ENCODE peak calls at places on chromosomes 13 and 19, in five cellular contexts. E, P, Z, U and R are unnamed samples.

GRCh38 chr13:98285317-98285716 is 108.2 kb upstream of the RNF113B start:
- DNase-seq in E (no peak), P (no peak), Z (no peak), U (no peak), R (no peak)

GRCh38 chr13:65597839-65598818 is 1632.0 kb downstream of the PCDH9 start:
- DNase-seq in E (no peak), P (no peak), Z (no peak), U (no peak), R (no peak)

GRCh38 chr13:91348906-91349435 is 1.5 kb downstream of the MIR17HG start:
- DNase-seq in E (peak), P (no peak), Z (peak), U (peak), R (peak)

GRCh38 chr19:15265849-15266248 is 33.6 kb upstream of the EPHX3 start:
- DNase-seq in E (peak), P (no peak), Z (no peak), U (no peak), R (no peak)

GRCh38 chr13:28329395-28330158 is 165.4 kb downstream of the FLT1 start:
- DNase-seq in E (peak), P (no peak), Z (no peak), U (no peak), R (no peak)

GRCh38 chr13:106424805-106425204 is 110.7 kb downstream of the EFNB2 start:
- DNase-seq in E (no peak), P (no peak), Z (no peak), U (no peak), R (no peak)

GRCh38 chr19:50909240-50910070 is 1.7 kb downstream of the KLK4 start:
- DNase-seq in E (peak), P (no peak), Z (peak), U (no peak), R (no peak)

GRCh38 chr19:10288662-10289166 is 1.0 kb upstream of the ICAM5 start:
- DNase-seq in E (no peak), P (no peak), Z (no peak), U (no peak), R (no peak)

GRCh38 chr19:51372649-51373504 is at the start of gene NKG7:
- DNase-seq in E (no peak), P (no peak), Z (no peak), U (peak), R (no peak)

GRCh38 chr13:101556676-101557121 is 104.2 kb downstream of the ITGBL1 start:
- DNase-seq in E (no peak), P (no peak), Z (no peak), U (no peak), R (no peak)

GRCh38 chr13:41696163-41697003 is 239.0 kb downstream of the RGCC start:
- DNase-seq in E (no peak), P (peak), Z (no peak), U (no peak), R (peak)

GRCh38 chr13:99908129-99908805 is 63.3 kb downstream of the ZIC5 start:
- DNase-seq in E (no peak), P (no peak), Z (no peak), U (no peak), R (no peak)

GRCh38 chr13:73429691-73430090 is 370.9 kb downstream of the KLF5 start:
- DNase-seq in E (no peak), P (no peak), Z (no peak), U (no peak), R (peak)

GRCh38 chr13:102289606-102290005 is 112.2 kb downstream of the FGF14 start:
- DNase-seq in E (no peak), P (no peak), Z (no peak), U (no peak), R (no peak)

GRCh38 chr13:111908391-111908790 is 158.6 kb upstream of the SOX1 start:
- DNase-seq in E (peak), P (no peak), Z (no peak), U (no peak), R (no peak)

GRCh38 chr13:102707465-102707864 is 12.6 kb upstream of the METTL21C start:
- DNase-seq in E (no peak), P (peak), Z (no peak), U (no peak), R (no peak)

GRCh38 chr19:40589723-40590429 is 11.3 kb upstream of the LTBP4 start:
- DNase-seq in E (no peak), P (no peak), Z (no peak), U (no peak), R (no peak)

GRCh38 chr19:372306-372890 is 27.8 kb upstream of the MIER2 start:
- DNase-seq in E (peak), P (no peak), Z (no peak), U (no peak), R (no peak)

GRCh38 chr19:2266183-2266993 is 10.2 kb upstream of the JSRP1 start:
- DNase-seq in E (peak), P (no peak), Z (no peak), U (peak), R (no peak)

GRCh38 chr19:51727349-51727880 is 3.6 kb upstream of the HAS1 start:
- DNase-seq in E (no peak), P (no peak), Z (no peak), U (no peak), R (no peak)

GRCh38 chr13:110716235-110716505 is 2.7 kb downstream of the ING1 start:
- DNase-seq in E (no peak), P (no peak), Z (no peak), U (no peak), R (no peak)

GRCh38 chr19:51345076-51345620 is 3.2 kb upstream of the VSIG10L start:
- DNase-seq in E (no peak), P (no peak), Z (no peak), U (no peak), R (no peak)

GRCh38 chr13:94333131-94333820 is 146.2 kb downstream of the DCT start:
- DNase-seq in E (no peak), P (no peak), Z (no peak), U (no peak), R (no peak)

GRCh38 chr19:46296722-46297431 is at the start of gene HIF3A:
- DNase-seq in E (peak), P (no peak), Z (peak), U (no peak), R (no peak)

GRCh38 chr13:71979616-71980015 is 112.6 kb upstream of the DACH1 start:
- DNase-seq in E (no peak), P (no peak), Z (no peak), U (no peak), R (no peak)

GRCh38 chr19:11581740-11582139 is 4.3 kb upstream of the ACP5 start:
- DNase-seq in E (no peak), P (no peak), Z (no peak), U (peak), R (no peak)

DNA sequence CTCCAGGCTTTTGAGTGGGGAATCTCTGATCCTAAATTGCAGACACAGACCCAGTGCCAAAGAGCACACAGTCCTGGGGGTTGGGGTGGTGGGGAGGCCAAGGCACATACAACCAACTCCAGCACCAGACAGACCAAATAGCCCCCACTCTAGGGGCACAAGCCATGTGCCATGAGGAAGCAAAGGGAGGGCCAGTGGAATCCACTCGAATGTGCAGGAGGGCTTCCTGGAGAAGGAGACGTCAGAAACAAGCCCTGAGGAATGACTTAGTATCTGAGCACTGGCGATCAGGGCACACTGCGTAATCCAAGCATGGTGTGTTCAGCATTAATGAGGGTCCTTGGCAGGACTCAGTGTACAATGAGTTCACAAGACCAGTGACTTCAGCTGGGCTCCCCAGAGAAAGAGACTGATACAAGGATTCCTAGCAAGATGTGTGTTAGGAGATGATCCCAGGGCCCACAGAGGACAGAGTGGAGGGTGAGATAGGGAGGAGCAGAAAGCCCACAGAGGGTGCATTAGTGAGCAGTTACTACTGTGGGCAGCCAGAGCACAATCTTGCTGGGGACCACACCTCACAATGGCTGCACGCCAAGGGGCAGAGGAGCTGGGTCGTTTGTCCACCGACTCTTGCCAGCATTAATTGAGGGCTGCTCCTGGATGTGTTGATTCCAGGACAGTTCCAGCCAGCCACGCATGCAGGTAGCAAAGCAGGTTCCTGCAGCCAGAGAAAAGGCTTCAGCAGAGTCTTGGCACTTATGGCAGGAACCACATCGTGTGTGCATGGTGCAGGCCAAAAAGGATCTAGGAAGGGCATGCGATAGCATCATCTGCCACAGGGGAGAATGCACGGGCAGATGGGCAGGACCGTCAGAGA is 152.6 kb upstream of the VSTM2B start:
- DNase-seq in E (no peak), P (no peak), Z (no peak), U (no peak), R (no peak)
- H3K27ac ChIP-seq in E (no peak), P (no peak), Z (no peak), U (no peak), R (no peak)

DNA sequence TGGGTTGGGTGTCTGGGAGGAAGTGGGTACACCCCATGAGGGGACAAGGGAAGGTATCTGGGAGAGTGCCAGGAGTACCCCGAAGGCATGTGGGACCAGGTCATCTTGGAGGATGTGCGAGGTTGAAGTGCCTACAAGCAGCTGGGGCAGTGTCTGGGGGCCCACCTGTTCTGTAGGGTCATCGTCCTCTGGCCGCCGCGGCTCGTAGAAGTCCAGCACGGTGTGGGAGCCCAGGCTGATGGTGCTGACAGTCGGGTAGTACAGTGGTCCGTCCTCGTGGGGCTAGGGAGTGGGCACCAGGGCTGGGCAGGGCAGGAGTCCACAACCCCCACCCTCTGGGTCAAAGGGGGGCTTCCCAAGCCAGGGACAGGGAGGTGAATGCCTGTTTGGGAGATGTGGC is 1.8 kb upstream of the SYNE4 start:
- DNase-seq in E (peak), P (no peak), Z (no peak), U (no peak), R (no peak)
- H3K27ac ChIP-seq in E (no peak), P (no peak), Z (no peak), U (no peak), R (no peak)

DNA sequence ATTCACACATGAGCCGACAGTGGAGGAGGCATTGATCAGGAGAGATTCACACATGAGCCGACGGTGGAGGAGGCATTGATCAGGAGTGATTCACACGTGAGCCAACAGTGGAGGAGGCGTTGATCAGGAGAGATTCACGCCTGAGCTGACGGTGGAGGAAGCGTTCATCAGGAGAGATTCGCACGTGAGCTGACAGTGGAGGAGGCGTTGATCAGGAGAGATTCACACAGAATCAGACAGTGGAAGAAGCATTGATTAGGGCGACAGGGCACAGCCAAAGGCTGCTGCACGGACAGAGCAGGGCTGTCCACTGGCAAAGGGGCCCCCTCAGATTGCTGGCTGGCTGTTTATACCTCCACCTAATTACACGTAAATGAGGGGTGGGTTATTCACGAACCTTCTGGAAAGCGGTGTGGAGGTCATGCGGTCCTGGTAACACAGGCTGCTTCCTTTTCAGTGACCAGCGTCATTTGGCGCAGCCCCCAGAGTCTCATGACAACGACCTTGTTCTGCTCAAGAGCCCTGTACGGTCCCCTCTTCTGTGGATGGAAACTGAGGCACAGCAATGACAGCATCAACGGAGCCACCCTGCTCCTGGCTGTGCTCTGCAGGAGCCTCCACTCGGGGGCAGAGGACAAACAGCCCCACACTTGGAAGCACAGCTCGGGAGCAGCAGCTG is 50.6 kb upstream of the GAS6 start:
- DNase-seq in E (peak), P (no peak), Z (no peak), U (no peak), R (no peak)
- H3K27ac ChIP-seq in E (no peak), P (peak), Z (no peak), U (no peak), R (peak)

GRCh38 chr19:6773323-6773931 is 919 bp downstream of the VAV1 start:
- DNase-seq in E (no peak), P (no peak), Z (no peak), U (peak), R (no peak)
- H3K27ac ChIP-seq in E (no peak), P (no peak), Z (no peak), U (peak), R (no peak)

GRCh38 chr13:34951528-34951927 is 9.5 kb downstream of the NBEA start:
- DNase-seq in E (no peak), P (no peak), Z (no peak), U (no peak), R (no peak)
- H3K27ac ChIP-seq in E (no peak), P (no peak), Z (no peak), U (no peak), R (no peak)

GRCh38 chr19:7533281-7533819 is 2.2 kb upstream of the PNPLA6 start:
- DNase-seq in E (peak), P (no peak), Z (no peak), U (no peak), R (no peak)
- H3K27ac ChIP-seq in E (peak), P (peak), Z (no peak), U (no peak), R (peak)

DNA sequence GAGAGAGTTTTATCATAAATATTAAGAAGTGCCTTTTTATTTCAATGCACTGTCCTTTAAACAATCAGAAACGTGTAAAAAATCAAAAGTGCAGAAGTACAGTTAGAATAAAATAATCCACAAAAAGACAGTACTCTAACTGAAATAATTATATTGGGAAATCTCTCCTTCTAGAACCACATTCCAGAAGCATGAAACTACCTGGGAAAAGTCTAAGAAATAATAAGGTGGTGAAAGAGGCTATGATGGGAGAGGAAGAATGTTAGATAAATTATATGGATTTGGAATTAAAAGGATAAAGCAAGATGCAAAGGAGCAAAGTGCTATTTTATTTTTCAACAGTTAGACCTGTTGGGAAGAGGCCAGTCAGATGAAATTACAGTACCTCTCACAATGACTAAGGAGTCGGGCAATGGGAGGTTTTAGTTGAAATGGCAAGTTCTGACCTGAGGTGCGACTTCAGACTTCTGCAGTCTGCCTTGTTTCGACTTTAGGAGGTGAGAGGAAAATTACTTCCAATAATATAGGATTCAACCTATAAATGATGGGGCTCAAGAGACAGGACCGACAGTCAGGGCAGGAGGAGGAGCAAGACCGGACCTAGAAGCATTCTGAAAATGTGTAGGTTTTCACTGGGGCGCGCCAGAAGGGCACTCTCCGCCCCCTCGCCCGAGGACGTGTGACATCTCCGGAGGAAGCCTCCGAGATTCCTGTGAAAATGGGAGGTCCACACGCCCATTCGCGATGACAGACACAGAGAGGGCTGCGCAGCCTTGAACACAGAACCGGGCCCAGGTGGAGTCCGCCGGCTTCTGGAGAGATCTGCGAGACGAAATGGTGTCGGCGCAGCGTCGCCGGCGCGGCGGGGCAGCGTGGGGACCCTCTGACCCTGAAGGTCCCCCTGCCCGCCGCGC is 712 bp downstream of the SPRYD7 start:
- DNase-seq in E (no peak), P (peak), Z (peak), U (peak), R (peak)
- H3K27ac ChIP-seq in E (peak), P (peak), Z (peak), U (no peak), R (peak)